ENCODE peak calls at places on chromosomes 3 and 15, in eight cellular contexts. One of them, this sample, is unnamed.

GRCh38 chr3:143736205-143736604 is 112.1 kb downstream of the SLC9A9 start:
- DNase-seq in HFF-Myc: no peak
- DNase-seq in stimulated activated CD8-positive, alpha-beta memory T cell treated with anti-CD3 and anti-CD28 coated beads, Interleukin-12 subunit alpha, Interleukin-12 subunit beta, amount 100 ng/mL, for 4 hours: no peak
- DNase-seq in MCF 10A: no peak
- DNase-seq in stimulated activated naive CD8-positive, alpha-beta T cell treated with anti-CD3 and anti-CD28 coated beads, Interleukin-15, Interleukin-2, amounts not matched to agents 100 U/mL and 50 U/mL, for 24 hours: no peak
- DNase-seq in choroid plexus epithelial cell: no peak
- DNase-seq in psoas muscle: no peak
- DNase-seq in GF-D8: no peak
- DNase-seq in this sample: no peak

GRCh38 chr3:44989141-44989540 is 13.1 kb downstream of the EXOSC7 start:
- DNase-seq in MCF 10A: no peak
- DNase-seq in psoas muscle: no peak
- DNase-seq in GF-D8: no peak
- DNase-seq in stimulated activated CD8-positive, alpha-beta memory T cell treated with anti-CD3 and anti-CD28 coated beads, Interleukin-12 subunit alpha, Interleukin-12 subunit beta, amount 100 ng/mL, for 4 hours: no peak
- DNase-seq in choroid plexus epithelial cell: no peak
- DNase-seq in stimulated activated naive CD8-positive, alpha-beta T cell treated with anti-CD3 and anti-CD28 coated beads, Interleukin-15, Interleukin-2, amounts not matched to agents 100 U/mL and 50 U/mL, for 24 hours: no peak
- DNase-seq in HFF-Myc: no peak
- DNase-seq in this sample: no peak

GRCh38 chr3:177282028-177282655 is 84.9 kb upstream of the TBL1XR1 start:
- DNase-seq in MCF 10A: no peak
- DNase-seq in choroid plexus epithelial cell: no peak
- DNase-seq in stimulated activated CD8-positive, alpha-beta memory T cell treated with anti-CD3 and anti-CD28 coated beads, Interleukin-12 subunit alpha, Interleukin-12 subunit beta, amount 100 ng/mL, for 4 hours: no peak
- DNase-seq in psoas muscle: no peak
- DNase-seq in HFF-Myc: no peak
- DNase-seq in GF-D8: no peak
- DNase-seq in stimulated activated naive CD8-positive, alpha-beta T cell treated with anti-CD3 and anti-CD28 coated beads, Interleukin-15, Interleukin-2, amounts not matched to agents 100 U/mL and 50 U/mL, for 24 hours: no peak
- DNase-seq in this sample: no peak

GRCh38 chr3:115359507-115359906 is 212.4 kb upstream of the ZBTB20 start:
- DNase-seq in HFF-Myc: no peak
- DNase-seq in choroid plexus epithelial cell: peak; percentile 69
- DNase-seq in stimulated activated naive CD8-positive, alpha-beta T cell treated with anti-CD3 and anti-CD28 coated beads, Interleukin-15, Interleukin-2, amounts not matched to agents 100 U/mL and 50 U/mL, for 24 hours: no peak
- DNase-seq in psoas muscle: no peak
- DNase-seq in stimulated activated CD8-positive, alpha-beta memory T cell treated with anti-CD3 and anti-CD28 coated beads, Interleukin-12 subunit alpha, Interleukin-12 subunit beta, amount 100 ng/mL, for 4 hours: no peak
- DNase-seq in GF-D8: no peak
- DNase-seq in MCF 10A: no peak
- DNase-seq in this sample: no peak

GRCh38 chr3:126349611-126350501 is 7.4 kb downstream of the KLF15 start:
- DNase-seq in stimulated activated naive CD8-positive, alpha-beta T cell treated with anti-CD3 and anti-CD28 coated beads, Interleukin-15, Interleukin-2, amounts not matched to agents 100 U/mL and 50 U/mL, for 24 hours: no peak
- DNase-seq in MCF 10A: no peak
- DNase-seq in stimulated activated CD8-positive, alpha-beta memory T cell treated with anti-CD3 and anti-CD28 coated beads, Interleukin-12 subunit alpha, Interleukin-12 subunit beta, amount 100 ng/mL, for 4 hours: no peak
- DNase-seq in GF-D8: no peak
- DNase-seq in psoas muscle: peak; percentile 60
- DNase-seq in choroid plexus epithelial cell: no peak
- DNase-seq in HFF-Myc: no peak
- DNase-seq in this sample: no peak

GRCh38 chr15:100721758-100722550 is 119.6 kb downstream of the ASB7 start:
- DNase-seq in stimulated activated CD8-positive, alpha-beta memory T cell treated with anti-CD3 and anti-CD28 coated beads, Interleukin-12 subunit alpha, Interleukin-12 subunit beta, amount 100 ng/mL, for 4 hours: no peak
- DNase-seq in HFF-Myc: peak; percentile 92
- DNase-seq in psoas muscle: peak; percentile 83
- DNase-seq in choroid plexus epithelial cell: peak; percentile 99
- DNase-seq in GF-D8: no peak
- DNase-seq in MCF 10A: peak; percentile 99
- DNase-seq in stimulated activated naive CD8-positive, alpha-beta T cell treated with anti-CD3 and anti-CD28 coated beads, Interleukin-15, Interleukin-2, amounts not matched to agents 100 U/mL and 50 U/mL, for 24 hours: no peak
- DNase-seq in this sample: peak; percentile 77

GRCh38 chr3:195736866-195737490 is 16.2 kb downstream of the MUC20 start:
- DNase-seq in HFF-Myc: no peak
- DNase-seq in choroid plexus epithelial cell: no peak
- DNase-seq in stimulated activated CD8-positive, alpha-beta memory T cell treated with anti-CD3 and anti-CD28 coated beads, Interleukin-12 subunit alpha, Interleukin-12 subunit beta, amount 100 ng/mL, for 4 hours: no peak
- DNase-seq in stimulated activated naive CD8-positive, alpha-beta T cell treated with anti-CD3 and anti-CD28 coated beads, Interleukin-15, Interleukin-2, amounts not matched to agents 100 U/mL and 50 U/mL, for 24 hours: no peak
- DNase-seq in MCF 10A: no peak
- DNase-seq in GF-D8: no peak
- DNase-seq in psoas muscle: no peak
- DNase-seq in this sample: no peak

GRCh38 chr15:63971904-63972303 is 74.4 kb downstream of the DAPK2 start:
- DNase-seq in stimulated activated naive CD8-positive, alpha-beta T cell treated with anti-CD3 and anti-CD28 coated beads, Interleukin-15, Interleukin-2, amounts not matched to agents 100 U/mL and 50 U/mL, for 24 hours: no peak
- DNase-seq in MCF 10A: no peak
- DNase-seq in psoas muscle: no peak
- DNase-seq in stimulated activated CD8-positive, alpha-beta memory T cell treated with anti-CD3 and anti-CD28 coated beads, Interleukin-12 subunit alpha, Interleukin-12 subunit beta, amount 100 ng/mL, for 4 hours: no peak
- DNase-seq in choroid plexus epithelial cell: no peak
- DNase-seq in HFF-Myc: no peak
- DNase-seq in GF-D8: no peak
- DNase-seq in this sample: no peak

GRCh38 chr3:88807471-88808090 is 299.8 kb upstream of the EPHA3 start:
- DNase-seq in HFF-Myc: no peak
- DNase-seq in stimulated activated naive CD8-positive, alpha-beta T cell treated with anti-CD3 and anti-CD28 coated beads, Interleukin-15, Interleukin-2, amounts not matched to agents 100 U/mL and 50 U/mL, for 24 hours: no peak
- DNase-seq in MCF 10A: peak; percentile 56
- DNase-seq in GF-D8: no peak
- DNase-seq in psoas muscle: no peak
- DNase-seq in choroid plexus epithelial cell: peak; percentile 83
- DNase-seq in stimulated activated CD8-positive, alpha-beta memory T cell treated with anti-CD3 and anti-CD28 coated beads, Interleukin-12 subunit alpha, Interleukin-12 subunit beta, amount 100 ng/mL, for 4 hours: no peak
- DNase-seq in this sample: no peak

GRCh38 chr3:151901946-151902285 is 28.5 kb downstream of the SUCNR1 start:
- DNase-seq in stimulated activated naive CD8-positive, alpha-beta T cell treated with anti-CD3 and anti-CD28 coated beads, Interleukin-15, Interleukin-2, amounts not matched to agents 100 U/mL and 50 U/mL, for 24 hours: no peak
- DNase-seq in HFF-Myc: no peak
- DNase-seq in psoas muscle: no peak
- DNase-seq in stimulated activated CD8-positive, alpha-beta memory T cell treated with anti-CD3 and anti-CD28 coated beads, Interleukin-12 subunit alpha, Interleukin-12 subunit beta, amount 100 ng/mL, for 4 hours: no peak
- DNase-seq in choroid plexus epithelial cell: no peak
- DNase-seq in MCF 10A: no peak
- DNase-seq in GF-D8: no peak
- DNase-seq in this sample: no peak

GRCh38 chr15:90664650-90665287 is 52.4 kb upstream of the BLM start:
- DNase-seq in MCF 10A: no peak
- DNase-seq in psoas muscle: peak; percentile 80
- DNase-seq in GF-D8: no peak
- DNase-seq in stimulated activated CD8-positive, alpha-beta memory T cell treated with anti-CD3 and anti-CD28 coated beads, Interleukin-12 subunit alpha, Interleukin-12 subunit beta, amount 100 ng/mL, for 4 hours: no peak
- DNase-seq in stimulated activated naive CD8-positive, alpha-beta T cell treated with anti-CD3 and anti-CD28 coated beads, Interleukin-15, Interleukin-2, amounts not matched to agents 100 U/mL and 50 U/mL, for 24 hours: no peak
- DNase-seq in HFF-Myc: no peak
- DNase-seq in choroid plexus epithelial cell: peak; percentile 60
- DNase-seq in this sample: no peak

GRCh38 chr15:90930861-90931629 is 1.3 kb downstream of the HDDC3 start:
- DNase-seq in HFF-Myc: no peak
- DNase-seq in GF-D8: peak; percentile 68
- DNase-seq in psoas muscle: peak; percentile 28
- DNase-seq in choroid plexus epithelial cell: no peak
- DNase-seq in stimulated activated CD8-positive, alpha-beta memory T cell treated with anti-CD3 and anti-CD28 coated beads, Interleukin-12 subunit alpha, Interleukin-12 subunit beta, amount 100 ng/mL, for 4 hours: no peak
- DNase-seq in MCF 10A: peak; percentile 5
- DNase-seq in stimulated activated naive CD8-positive, alpha-beta T cell treated with anti-CD3 and anti-CD28 coated beads, Interleukin-15, Interleukin-2, amounts not matched to agents 100 U/mL and 50 U/mL, for 24 hours: no peak
- DNase-seq in this sample: no peak

GRCh38 chr3:185825639-185826481 is 1.0 kb upstream of the IGF2BP2 start:
- DNase-seq in MCF 10A: peak; percentile 61
- DNase-seq in HFF-Myc: no peak
- DNase-seq in stimulated activated naive CD8-positive, alpha-beta T cell treated with anti-CD3 and anti-CD28 coated beads, Interleukin-15, Interleukin-2, amounts not matched to agents 100 U/mL and 50 U/mL, for 24 hours: peak; percentile 53
- DNase-seq in GF-D8: no peak
- DNase-seq in psoas muscle: peak; percentile 63
- DNase-seq in stimulated activated CD8-positive, alpha-beta memory T cell treated with anti-CD3 and anti-CD28 coated beads, Interleukin-12 subunit alpha, Interleukin-12 subunit beta, amount 100 ng/mL, for 4 hours: no peak
- DNase-seq in choroid plexus epithelial cell: peak; percentile 40
- DNase-seq in this sample: no peak

GRCh38 chr3:38690185-38690584 is 40.7 kb upstream of the SCN5A start:
- DNase-seq in stimulated activated naive CD8-positive, alpha-beta T cell treated with anti-CD3 and anti-CD28 coated beads, Interleukin-15, Interleukin-2, amounts not matched to agents 100 U/mL and 50 U/mL, for 24 hours: no peak
- DNase-seq in GF-D8: no peak
- DNase-seq in MCF 10A: no peak
- DNase-seq in psoas muscle: no peak
- DNase-seq in stimulated activated CD8-positive, alpha-beta memory T cell treated with anti-CD3 and anti-CD28 coated beads, Interleukin-12 subunit alpha, Interleukin-12 subunit beta, amount 100 ng/mL, for 4 hours: no peak
- DNase-seq in choroid plexus epithelial cell: no peak
- DNase-seq in HFF-Myc: no peak
- DNase-seq in this sample: no peak

GRCh38 chr3:179082416-179082815 is 10.8 kb upstream of the ZMAT3 start:
- DNase-seq in GF-D8: no peak
- DNase-seq in HFF-Myc: no peak
- DNase-seq in psoas muscle: no peak
- DNase-seq in stimulated activated CD8-positive, alpha-beta memory T cell treated with anti-CD3 and anti-CD28 coated beads, Interleukin-12 subunit alpha, Interleukin-12 subunit beta, amount 100 ng/mL, for 4 hours: no peak
- DNase-seq in MCF 10A: no peak
- DNase-seq in choroid plexus epithelial cell: no peak
- DNase-seq in stimulated activated naive CD8-positive, alpha-beta T cell treated with anti-CD3 and anti-CD28 coated beads, Interleukin-15, Interleukin-2, amounts not matched to agents 100 U/mL and 50 U/mL, for 24 hours: no peak
- DNase-seq in this sample: no peak

GRCh38 chr15:32649336-32649735 is 7.8 kb downstream of the SCG5 start:
- DNase-seq in GF-D8: no peak
- DNase-seq in stimulated activated CD8-positive, alpha-beta memory T cell treated with anti-CD3 and anti-CD28 coated beads, Interleukin-12 subunit alpha, Interleukin-12 subunit beta, amount 100 ng/mL, for 4 hours: no peak
- DNase-seq in stimulated activated naive CD8-positive, alpha-beta T cell treated with anti-CD3 and anti-CD28 coated beads, Interleukin-15, Interleukin-2, amounts not matched to agents 100 U/mL and 50 U/mL, for 24 hours: no peak
- DNase-seq in psoas muscle: no peak
- DNase-seq in choroid plexus epithelial cell: peak; percentile 62
- DNase-seq in MCF 10A: no peak
- DNase-seq in HFF-Myc: no peak
- DNase-seq in this sample: no peak

GRCh38 chr3:180417241-180417640 is 184.7 kb upstream of the TTC14 start:
- DNase-seq in stimulated activated naive CD8-positive, alpha-beta T cell treated with anti-CD3 and anti-CD28 coated beads, Interleukin-15, Interleukin-2, amounts not matched to agents 100 U/mL and 50 U/mL, for 24 hours: no peak
- DNase-seq in GF-D8: no peak
- DNase-seq in choroid plexus epithelial cell: peak; percentile 15
- DNase-seq in psoas muscle: no peak
- DNase-seq in stimulated activated CD8-positive, alpha-beta memory T cell treated with anti-CD3 and anti-CD28 coated beads, Interleukin-12 subunit alpha, Interleukin-12 subunit beta, amount 100 ng/mL, for 4 hours: no peak
- DNase-seq in MCF 10A: peak; percentile 23
- DNase-seq in HFF-Myc: no peak
- DNase-seq in this sample: peak; percentile 37

GRCh38 chr15:63236272-63236671 is 41.1 kb upstream of the APH1B start:
- DNase-seq in stimulated activated naive CD8-positive, alpha-beta T cell treated with anti-CD3 and anti-CD28 coated beads, Interleukin-15, Interleukin-2, amounts not matched to agents 100 U/mL and 50 U/mL, for 24 hours: no peak
- DNase-seq in HFF-Myc: no peak
- DNase-seq in psoas muscle: no peak
- DNase-seq in MCF 10A: peak; percentile 62
- DNase-seq in GF-D8: no peak
- DNase-seq in stimulated activated CD8-positive, alpha-beta memory T cell treated with anti-CD3 and anti-CD28 coated beads, Interleukin-12 subunit alpha, Interleukin-12 subunit beta, amount 100 ng/mL, for 4 hours: no peak
- DNase-seq in choroid plexus epithelial cell: peak; percentile 89
- DNase-seq in this sample: no peak

GRCh38 chr3:49673131-49673714 is 928 bp upstream of the APEH start:
- DNase-seq in psoas muscle: no peak
- DNase-seq in HFF-Myc: no peak
- DNase-seq in choroid plexus epithelial cell: peak; percentile 26
- DNase-seq in MCF 10A: no peak
- DNase-seq in GF-D8: no peak
- DNase-seq in stimulated activated naive CD8-positive, alpha-beta T cell treated with anti-CD3 and anti-CD28 coated beads, Interleukin-15, Interleukin-2, amounts not matched to agents 100 U/mL and 50 U/mL, for 24 hours: peak; percentile 48
- DNase-seq in stimulated activated CD8-positive, alpha-beta memory T cell treated with anti-CD3 and anti-CD28 coated beads, Interleukin-12 subunit alpha, Interleukin-12 subunit beta, amount 100 ng/mL, for 4 hours: no peak
- DNase-seq in this sample: no peak

GRCh38 chr3:31880482-31881078 is 100.5 kb downstream of the OSBPL10 start:
- DNase-seq in HFF-Myc: no peak
- DNase-seq in MCF 10A: peak; percentile 79
- DNase-seq in psoas muscle: no peak
- DNase-seq in stimulated activated naive CD8-positive, alpha-beta T cell treated with anti-CD3 and anti-CD28 coated beads, Interleukin-15, Interleukin-2, amounts not matched to agents 100 U/mL and 50 U/mL, for 24 hours: no peak
- DNase-seq in GF-D8: no peak
- DNase-seq in choroid plexus epithelial cell: no peak
- DNase-seq in stimulated activated CD8-positive, alpha-beta memory T cell treated with anti-CD3 and anti-CD28 coated beads, Interleukin-12 subunit alpha, Interleukin-12 subunit beta, amount 100 ng/mL, for 4 hours: no peak
- DNase-seq in this sample: no peak

GRCh38 chr3:194720048-194720447 is 34.4 kb downstream of the FAM43A start:
- DNase-seq in MCF 10A: no peak
- DNase-seq in stimulated activated naive CD8-positive, alpha-beta T cell treated with anti-CD3 and anti-CD28 coated beads, Interleukin-15, Interleukin-2, amounts not matched to agents 100 U/mL and 50 U/mL, for 24 hours: no peak
- DNase-seq in stimulated activated CD8-positive, alpha-beta memory T cell treated with anti-CD3 and anti-CD28 coated beads, Interleukin-12 subunit alpha, Interleukin-12 subunit beta, amount 100 ng/mL, for 4 hours: no peak
- DNase-seq in choroid plexus epithelial cell: no peak
- DNase-seq in psoas muscle: no peak
- DNase-seq in HFF-Myc: no peak
- DNase-seq in GF-D8: no peak
- DNase-seq in this sample: no peak

GRCh38 chr3:9912294-9912935 is 4.5 kb upstream of the IL17RC start:
- DNase-seq in psoas muscle: no peak
- DNase-seq in stimulated activated naive CD8-positive, alpha-beta T cell treated with anti-CD3 and anti-CD28 coated beads, Interleukin-15, Interleukin-2, amounts not matched to agents 100 U/mL and 50 U/mL, for 24 hours: no peak
- DNase-seq in choroid plexus epithelial cell: peak; percentile 75
- DNase-seq in GF-D8: peak; percentile 77
- DNase-seq in HFF-Myc: no peak
- DNase-seq in stimulated activated CD8-positive, alpha-beta memory T cell treated with anti-CD3 and anti-CD28 coated beads, Interleukin-12 subunit alpha, Interleukin-12 subunit beta, amount 100 ng/mL, for 4 hours: no peak
- DNase-seq in MCF 10A: peak; percentile 33
- DNase-seq in this sample: peak; percentile 48

GRCh38 chr3:52539010-52539653 is 2.7 kb downstream of the UQCC5 start:
- DNase-seq in HFF-Myc: no peak
- DNase-seq in choroid plexus epithelial cell: no peak
- DNase-seq in psoas muscle: no peak
- DNase-seq in stimulated activated CD8-positive, alpha-beta memory T cell treated with anti-CD3 and anti-CD28 coated beads, Interleukin-12 subunit alpha, Interleukin-12 subunit beta, amount 100 ng/mL, for 4 hours: no peak
- DNase-seq in MCF 10A: no peak
- DNase-seq in GF-D8: peak; percentile 7
- DNase-seq in stimulated activated naive CD8-positive, alpha-beta T cell treated with anti-CD3 and anti-CD28 coated beads, Interleukin-15, Interleukin-2, amounts not matched to agents 100 U/mL and 50 U/mL, for 24 hours: no peak
- DNase-seq in this sample: no peak

GRCh38 chr15:73941871-73942635 is 15.8 kb downstream of the LOXL1 start:
- DNase-seq in psoas muscle: peak; percentile 34
- DNase-seq in GF-D8: no peak
- DNase-seq in choroid plexus epithelial cell: peak; percentile 37
- DNase-seq in stimulated activated naive CD8-positive, alpha-beta T cell treated with anti-CD3 and anti-CD28 coated beads, Interleukin-15, Interleukin-2, amounts not matched to agents 100 U/mL and 50 U/mL, for 24 hours: no peak
- DNase-seq in stimulated activated CD8-positive, alpha-beta memory T cell treated with anti-CD3 and anti-CD28 coated beads, Interleukin-12 subunit alpha, Interleukin-12 subunit beta, amount 100 ng/mL, for 4 hours: no peak
- DNase-seq in MCF 10A: no peak
- DNase-seq in HFF-Myc: no peak
- DNase-seq in this sample: no peak

GRCh38 chr3:126130081-126130855 is 46.3 kb upstream of the SLC41A3 start:
- DNase-seq in HFF-Myc: no peak
- DNase-seq in MCF 10A: no peak
- DNase-seq in stimulated activated CD8-positive, alpha-beta memory T cell treated with anti-CD3 and anti-CD28 coated beads, Interleukin-12 subunit alpha, Interleukin-12 subunit beta, amount 100 ng/mL, for 4 hours: no peak
- DNase-seq in psoas muscle: peak; percentile 48
- DNase-seq in choroid plexus epithelial cell: no peak
- DNase-seq in GF-D8: no peak
- DNase-seq in stimulated activated naive CD8-positive, alpha-beta T cell treated with anti-CD3 and anti-CD28 coated beads, Interleukin-15, Interleukin-2, amounts not matched to agents 100 U/mL and 50 U/mL, for 24 hours: no peak
- DNase-seq in this sample: no peak

GRCh38 chr3:110178965-110179364 is 841.6 kb upstream of the DPPA4 start:
- DNase-seq in stimulated activated naive CD8-positive, alpha-beta T cell treated with anti-CD3 and anti-CD28 coated beads, Interleukin-15, Interleukin-2, amounts not matched to agents 100 U/mL and 50 U/mL, for 24 hours: no peak
- DNase-seq in stimulated activated CD8-positive, alpha-beta memory T cell treated with anti-CD3 and anti-CD28 coated beads, Interleukin-12 subunit alpha, Interleukin-12 subunit beta, amount 100 ng/mL, for 4 hours: no peak
- DNase-seq in psoas muscle: no peak
- DNase-seq in MCF 10A: peak; percentile 10
- DNase-seq in choroid plexus epithelial cell: peak; percentile 26
- DNase-seq in GF-D8: no peak
- DNase-seq in HFF-Myc: no peak
- DNase-seq in this sample: no peak

GRCh38 chr15:59138243-59138642 is 33.3 kb downstream of the CCNB2 start:
- DNase-seq in psoas muscle: peak; percentile 58
- DNase-seq in choroid plexus epithelial cell: peak; percentile 61
- DNase-seq in stimulated activated CD8-positive, alpha-beta memory T cell treated with anti-CD3 and anti-CD28 coated beads, Interleukin-12 subunit alpha, Interleukin-12 subunit beta, amount 100 ng/mL, for 4 hours: peak; percentile 14
- DNase-seq in stimulated activated naive CD8-positive, alpha-beta T cell treated with anti-CD3 and anti-CD28 coated beads, Interleukin-15, Interleukin-2, amounts not matched to agents 100 U/mL and 50 U/mL, for 24 hours: peak; percentile 63
- DNase-seq in HFF-Myc: no peak
- DNase-seq in GF-D8: no peak
- DNase-seq in MCF 10A: peak; percentile 54
- DNase-seq in this sample: no peak

GRCh38 chr3:134487406-134487805 is 1.5 kb downstream of the CEP63 start:
- DNase-seq in choroid plexus epithelial cell: no peak
- DNase-seq in HFF-Myc: no peak
- DNase-seq in stimulated activated CD8-positive, alpha-beta memory T cell treated with anti-CD3 and anti-CD28 coated beads, Interleukin-12 subunit alpha, Interleukin-12 subunit beta, amount 100 ng/mL, for 4 hours: no peak
- DNase-seq in psoas muscle: no peak
- DNase-seq in stimulated activated naive CD8-positive, alpha-beta T cell treated with anti-CD3 and anti-CD28 coated beads, Interleukin-15, Interleukin-2, amounts not matched to agents 100 U/mL and 50 U/mL, for 24 hours: no peak
- DNase-seq in GF-D8: peak; percentile 50
- DNase-seq in MCF 10A: no peak
- DNase-seq in this sample: peak; percentile 77

GRCh38 chr15:74179101-74179841 is 5.8 kb downstream of the ISLR start:
- DNase-seq in HFF-Myc: no peak
- DNase-seq in MCF 10A: peak; percentile 98
- DNase-seq in choroid plexus epithelial cell: peak; percentile 96
- DNase-seq in stimulated activated naive CD8-positive, alpha-beta T cell treated with anti-CD3 and anti-CD28 coated beads, Interleukin-15, Interleukin-2, amounts not matched to agents 100 U/mL and 50 U/mL, for 24 hours: no peak
- DNase-seq in GF-D8: no peak
- DNase-seq in psoas muscle: peak; percentile 91
- DNase-seq in stimulated activated CD8-positive, alpha-beta memory T cell treated with anti-CD3 and anti-CD28 coated beads, Interleukin-12 subunit alpha, Interleukin-12 subunit beta, amount 100 ng/mL, for 4 hours: no peak
- DNase-seq in this sample: no peak

GRCh38 chr15:66080791-66081475 is 172.6 kb downstream of the MEGF11 start:
- DNase-seq in HFF-Myc: no peak
- DNase-seq in stimulated activated naive CD8-positive, alpha-beta T cell treated with anti-CD3 and anti-CD28 coated beads, Interleukin-15, Interleukin-2, amounts not matched to agents 100 U/mL and 50 U/mL, for 24 hours: no peak
- DNase-seq in psoas muscle: no peak
- DNase-seq in choroid plexus epithelial cell: peak; percentile 69
- DNase-seq in GF-D8: no peak
- DNase-seq in MCF 10A: peak; percentile 49
- DNase-seq in stimulated activated CD8-positive, alpha-beta memory T cell treated with anti-CD3 and anti-CD28 coated beads, Interleukin-12 subunit alpha, Interleukin-12 subunit beta, amount 100 ng/mL, for 4 hours: no peak
- DNase-seq in this sample: no peak

GRCh38 chr3:113255100-113255853 is 43.9 kb downstream of the BOC start:
- DNase-seq in MCF 10A: no peak
- DNase-seq in stimulated activated naive CD8-positive, alpha-beta T cell treated with anti-CD3 and anti-CD28 coated beads, Interleukin-15, Interleukin-2, amounts not matched to agents 100 U/mL and 50 U/mL, for 24 hours: no peak
- DNase-seq in stimulated activated CD8-positive, alpha-beta memory T cell treated with anti-CD3 and anti-CD28 coated beads, Interleukin-12 subunit alpha, Interleukin-12 subunit beta, amount 100 ng/mL, for 4 hours: no peak
- DNase-seq in choroid plexus epithelial cell: no peak
- DNase-seq in HFF-Myc: no peak
- DNase-seq in GF-D8: no peak
- DNase-seq in psoas muscle: no peak
- DNase-seq in this sample: peak; percentile 49

GRCh38 chr3:38637906-38638305 is 11.6 kb downstream of the SCN5A start:
- DNase-seq in GF-D8: no peak
- DNase-seq in stimulated activated naive CD8-positive, alpha-beta T cell treated with anti-CD3 and anti-CD28 coated beads, Interleukin-15, Interleukin-2, amounts not matched to agents 100 U/mL and 50 U/mL, for 24 hours: no peak
- DNase-seq in MCF 10A: no peak
- DNase-seq in psoas muscle: no peak
- DNase-seq in HFF-Myc: no peak
- DNase-seq in choroid plexus epithelial cell: no peak
- DNase-seq in stimulated activated CD8-positive, alpha-beta memory T cell treated with anti-CD3 and anti-CD28 coated beads, Interleukin-12 subunit alpha, Interleukin-12 subunit beta, amount 100 ng/mL, for 4 hours: no peak
- DNase-seq in this sample: no peak

GRCh38 chr3:139121513-139122220 is 77.0 kb upstream of the PRR23C start:
- DNase-seq in psoas muscle: no peak
- DNase-seq in stimulated activated CD8-positive, alpha-beta memory T cell treated with anti-CD3 and anti-CD28 coated beads, Interleukin-12 subunit alpha, Interleukin-12 subunit beta, amount 100 ng/mL, for 4 hours: no peak
- DNase-seq in MCF 10A: no peak
- DNase-seq in HFF-Myc: no peak
- DNase-seq in stimulated activated naive CD8-positive, alpha-beta T cell treated with anti-CD3 and anti-CD28 coated beads, Interleukin-15, Interleukin-2, amounts not matched to agents 100 U/mL and 50 U/mL, for 24 hours: no peak
- DNase-seq in GF-D8: peak; percentile 27
- DNase-seq in choroid plexus epithelial cell: peak; percentile 58
- DNase-seq in this sample: no peak

GRCh38 chr3:146165370-146165769 is 4.4 kb upstream of the PLOD2 start:
- DNase-seq in psoas muscle: no peak
- DNase-seq in HFF-Myc: no peak
- DNase-seq in choroid plexus epithelial cell: peak; percentile 54
- DNase-seq in stimulated activated CD8-positive, alpha-beta memory T cell treated with anti-CD3 and anti-CD28 coated beads, Interleukin-12 subunit alpha, Interleukin-12 subunit beta, amount 100 ng/mL, for 4 hours: no peak
- DNase-seq in stimulated activated naive CD8-positive, alpha-beta T cell treated with anti-CD3 and anti-CD28 coated beads, Interleukin-15, Interleukin-2, amounts not matched to agents 100 U/mL and 50 U/mL, for 24 hours: no peak
- DNase-seq in MCF 10A: peak; percentile 56
- DNase-seq in GF-D8: no peak
- DNase-seq in this sample: no peak